ENCODE peak calls at places on chromosome 13, in ten cellular contexts. One of them, this sample, is unnamed.

GRCh38 chr13:25118371-25118770 is 22.4 kb downstream of the PABPC3 start:
- DNase-seq in CD4-positive, CD25-positive, alpha-beta regulatory T cell: no peak
- DNase-seq in COLO829: no peak
- DNase-seq in fibroblast of the conjunctiva: no peak
- DNase-seq in mesendoderm: no peak
- DNase-seq in mucosa of descending colon: no peak
- DNase-seq in ELR: no peak
- DNase-seq in thoracic aorta: no peak
- DNase-seq in activated CD8-positive, alpha-beta memory T cell treated with anti-CD3 and anti-CD28 coated beads, Interleukin-2, amount 50 U/mL, for 4 hours: no peak
- DNase-seq in nucleus accumbens: no peak
- DNase-seq in this sample: no peak

GRCh38 chr13:112603641-112604220 is 15.8 kb upstream of the TUBGCP3 start:
- DNase-seq in ELR: no peak
- DNase-seq in nucleus accumbens: no peak
- DNase-seq in mucosa of descending colon: no peak
- DNase-seq in thoracic aorta: no peak
- DNase-seq in COLO829: no peak
- DNase-seq in fibroblast of the conjunctiva: no peak
- DNase-seq in mesendoderm: no peak
- DNase-seq in activated CD8-positive, alpha-beta memory T cell treated with anti-CD3 and anti-CD28 coated beads, Interleukin-2, amount 50 U/mL, for 4 hours: no peak
- DNase-seq in CD4-positive, CD25-positive, alpha-beta regulatory T cell: no peak
- DNase-seq in this sample: no peak

GRCh38 chr13:68190826-68191225 is 960.7 kb upstream of the PCDH9 start:
- DNase-seq in nucleus accumbens: no peak
- DNase-seq in CD4-positive, CD25-positive, alpha-beta regulatory T cell: no peak
- DNase-seq in fibroblast of the conjunctiva: peak; percentile 37
- DNase-seq in activated CD8-positive, alpha-beta memory T cell treated with anti-CD3 and anti-CD28 coated beads, Interleukin-2, amount 50 U/mL, for 4 hours: no peak
- DNase-seq in thoracic aorta: no peak
- DNase-seq in mucosa of descending colon: no peak
- DNase-seq in mesendoderm: peak; percentile 71
- DNase-seq in ELR: peak; percentile 73
- DNase-seq in COLO829: no peak
- DNase-seq in this sample: no peak

GRCh38 chr13:40329682-40330485 is 336.6 kb downstream of the FOXO1 start:
- DNase-seq in mucosa of descending colon: no peak
- DNase-seq in fibroblast of the conjunctiva: no peak
- DNase-seq in mesendoderm: no peak
- DNase-seq in COLO829: no peak
- DNase-seq in thoracic aorta: no peak
- DNase-seq in ELR: no peak
- DNase-seq in activated CD8-positive, alpha-beta memory T cell treated with anti-CD3 and anti-CD28 coated beads, Interleukin-2, amount 50 U/mL, for 4 hours: no peak
- DNase-seq in CD4-positive, CD25-positive, alpha-beta regulatory T cell: no peak
- DNase-seq in nucleus accumbens: no peak
- DNase-seq in this sample: peak; percentile 18

GRCh38 chr13:34897220-34897619 is 44.9 kb upstream of the NBEA start:
- DNase-seq in activated CD8-positive, alpha-beta memory T cell treated with anti-CD3 and anti-CD28 coated beads, Interleukin-2, amount 50 U/mL, for 4 hours: no peak
- DNase-seq in thoracic aorta: no peak
- DNase-seq in ELR: peak; percentile 2
- DNase-seq in nucleus accumbens: no peak
- DNase-seq in mesendoderm: no peak
- DNase-seq in CD4-positive, CD25-positive, alpha-beta regulatory T cell: no peak
- DNase-seq in mucosa of descending colon: no peak
- DNase-seq in fibroblast of the conjunctiva: no peak
- DNase-seq in COLO829: no peak
- DNase-seq in this sample: no peak

GRCh38 chr13:78372581-78372980 is 230.8 kb downstream of the POU4F1 start:
- DNase-seq in mucosa of descending colon: no peak
- DNase-seq in COLO829: no peak
- DNase-seq in CD4-positive, CD25-positive, alpha-beta regulatory T cell: no peak
- DNase-seq in fibroblast of the conjunctiva: no peak
- DNase-seq in activated CD8-positive, alpha-beta memory T cell treated with anti-CD3 and anti-CD28 coated beads, Interleukin-2, amount 50 U/mL, for 4 hours: no peak
- DNase-seq in nucleus accumbens: no peak
- DNase-seq in mesendoderm: no peak
- DNase-seq in ELR: no peak
- DNase-seq in thoracic aorta: no peak
- DNase-seq in this sample: no peak

GRCh38 chr13:95660981-95661581 is 15.9 kb upstream of the DNAJC3 start:
- DNase-seq in CD4-positive, CD25-positive, alpha-beta regulatory T cell: no peak
- DNase-seq in nucleus accumbens: no peak
- DNase-seq in ELR: peak; percentile 80
- DNase-seq in mucosa of descending colon: peak; percentile 57
- DNase-seq in COLO829: peak; percentile 56
- DNase-seq in thoracic aorta: no peak
- DNase-seq in activated CD8-positive, alpha-beta memory T cell treated with anti-CD3 and anti-CD28 coated beads, Interleukin-2, amount 50 U/mL, for 4 hours: no peak
- DNase-seq in mesendoderm: peak; percentile 50
- DNase-seq in fibroblast of the conjunctiva: no peak
- DNase-seq in this sample: no peak

GRCh38 chr13:20258208-20258962 is 26.3 kb upstream of the GJB6 start:
- DNase-seq in ELR: no peak
- DNase-seq in thoracic aorta: no peak
- DNase-seq in nucleus accumbens: no peak
- DNase-seq in fibroblast of the conjunctiva: no peak
- DNase-seq in mesendoderm: no peak
- DNase-seq in mucosa of descending colon: no peak
- DNase-seq in COLO829: no peak
- DNase-seq in activated CD8-positive, alpha-beta memory T cell treated with anti-CD3 and anti-CD28 coated beads, Interleukin-2, amount 50 U/mL, for 4 hours: no peak
- DNase-seq in CD4-positive, CD25-positive, alpha-beta regulatory T cell: no peak
- DNase-seq in this sample: no peak

GRCh38 chr13:112711528-112712265 is 21.9 kb downstream of the ATP11A start:
- DNase-seq in activated CD8-positive, alpha-beta memory T cell treated with anti-CD3 and anti-CD28 coated beads, Interleukin-2, amount 50 U/mL, for 4 hours: no peak
- DNase-seq in mucosa of descending colon: peak; percentile 68
- DNase-seq in nucleus accumbens: no peak
- DNase-seq in COLO829: peak; percentile 97
- DNase-seq in thoracic aorta: peak; percentile 74
- DNase-seq in mesendoderm: peak; percentile 100
- DNase-seq in CD4-positive, CD25-positive, alpha-beta regulatory T cell: no peak
- DNase-seq in fibroblast of the conjunctiva: peak; percentile 71
- DNase-seq in ELR: peak; percentile 93
- DNase-seq in this sample: no peak

GRCh38 chr13:95137096-95137495 is 164.2 kb downstream of the ABCC4 start:
- DNase-seq in CD4-positive, CD25-positive, alpha-beta regulatory T cell: no peak
- DNase-seq in COLO829: no peak
- DNase-seq in mucosa of descending colon: no peak
- DNase-seq in mesendoderm: no peak
- DNase-seq in nucleus accumbens: no peak
- DNase-seq in fibroblast of the conjunctiva: no peak
- DNase-seq in activated CD8-positive, alpha-beta memory T cell treated with anti-CD3 and anti-CD28 coated beads, Interleukin-2, amount 50 U/mL, for 4 hours: no peak
- DNase-seq in ELR: peak; percentile 38
- DNase-seq in thoracic aorta: no peak
- DNase-seq in this sample: no peak

GRCh38 chr13:110498765-110499164 is 62.8 kb downstream of the RAB20 start:
- DNase-seq in fibroblast of the conjunctiva: no peak
- DNase-seq in COLO829: no peak
- DNase-seq in ELR: no peak
- DNase-seq in mucosa of descending colon: no peak
- DNase-seq in thoracic aorta: no peak
- DNase-seq in activated CD8-positive, alpha-beta memory T cell treated with anti-CD3 and anti-CD28 coated beads, Interleukin-2, amount 50 U/mL, for 4 hours: no peak
- DNase-seq in CD4-positive, CD25-positive, alpha-beta regulatory T cell: no peak
- DNase-seq in mesendoderm: no peak
- DNase-seq in nucleus accumbens: no peak
- DNase-seq in this sample: no peak

GRCh38 chr13:114130131-114130707 is 2.2 kb downstream of the RASA3 start:
- DNase-seq in ELR: peak; percentile 48
- DNase-seq in mucosa of descending colon: no peak
- DNase-seq in thoracic aorta: no peak
- DNase-seq in mesendoderm: no peak
- DNase-seq in nucleus accumbens: no peak
- DNase-seq in fibroblast of the conjunctiva: no peak
- DNase-seq in activated CD8-positive, alpha-beta memory T cell treated with anti-CD3 and anti-CD28 coated beads, Interleukin-2, amount 50 U/mL, for 4 hours: no peak
- DNase-seq in COLO829: no peak
- DNase-seq in CD4-positive, CD25-positive, alpha-beta regulatory T cell: no peak
- DNase-seq in this sample: no peak

GRCh38 chr13:21674271-21675009 is 3.6 kb downstream of the FGF9 start:
- DNase-seq in ELR: peak; percentile 10
- DNase-seq in mucosa of descending colon: peak; percentile 34
- DNase-seq in activated CD8-positive, alpha-beta memory T cell treated with anti-CD3 and anti-CD28 coated beads, Interleukin-2, amount 50 U/mL, for 4 hours: peak; percentile 43
- DNase-seq in CD4-positive, CD25-positive, alpha-beta regulatory T cell: no peak
- DNase-seq in fibroblast of the conjunctiva: no peak
- DNase-seq in mesendoderm: peak; percentile 53
- DNase-seq in COLO829: no peak
- DNase-seq in thoracic aorta: no peak
- DNase-seq in nucleus accumbens: no peak
- DNase-seq in this sample: no peak

GRCh38 chr13:23433171-23434153 is at the start of gene SACS:
- DNase-seq in thoracic aorta: no peak
- DNase-seq in mucosa of descending colon: no peak
- DNase-seq in fibroblast of the conjunctiva: no peak
- DNase-seq in mesendoderm: peak; percentile 88
- DNase-seq in ELR: peak; percentile 69
- DNase-seq in COLO829: no peak
- DNase-seq in nucleus accumbens: peak; percentile 18
- DNase-seq in activated CD8-positive, alpha-beta memory T cell treated with anti-CD3 and anti-CD28 coated beads, Interleukin-2, amount 50 U/mL, for 4 hours: no peak
- DNase-seq in CD4-positive, CD25-positive, alpha-beta regulatory T cell: no peak
- DNase-seq in this sample: no peak

GRCh38 chr13:31848621-31849020 is 109.3 kb downstream of the RXFP2 start:
- DNase-seq in nucleus accumbens: no peak
- DNase-seq in fibroblast of the conjunctiva: no peak
- DNase-seq in ELR: no peak
- DNase-seq in COLO829: no peak
- DNase-seq in activated CD8-positive, alpha-beta memory T cell treated with anti-CD3 and anti-CD28 coated beads, Interleukin-2, amount 50 U/mL, for 4 hours: no peak
- DNase-seq in thoracic aorta: no peak
- DNase-seq in mucosa of descending colon: no peak
- DNase-seq in CD4-positive, CD25-positive, alpha-beta regulatory T cell: no peak
- DNase-seq in mesendoderm: no peak
- DNase-seq in this sample: no peak

This sample was measured in brain pericyte.